ENCODE peak calls at places on chromosomes 1 and 21, in four cellular contexts. E, N, Q and U are unnamed samples.

GRCh38 chr1:98500324-98500723 is 161.2 kb upstream of the SNX7 start:
- DNase-seq in E (no peak), N (no peak), Q (no peak), U (no peak)

GRCh38 chr1:192513697-192514096 is 61.9 kb upstream of the RGS1 start:
- DNase-seq in E (no peak), N (no peak), Q (no peak), U (no peak)

GRCh38 chr1:68819190-68819829 is 322.4 kb upstream of the DEPDC1 start:
- DNase-seq in E (peak), N (no peak), Q (no peak), U (no peak)

GRCh38 chr21:40128891-40129290 is 261.7 kb downstream of the PCP4 start:
- DNase-seq in E (no peak), N (no peak), Q (no peak), U (no peak)

GRCh38 chr1:109787845-109788605 is 24.3 kb upstream of the EPS8L3 start:
- DNase-seq in E (no peak), N (no peak), Q (no peak), U (no peak)

GRCh38 chr1:151653397-151653796 is 41.5 kb downstream of the SNX27 start:
- DNase-seq in E (no peak), N (no peak), Q (no peak), U (no peak)

GRCh38 chr1:233480198-233480597 is 133.7 kb upstream of the KCNK1 start:
- DNase-seq in E (peak), N (no peak), Q (no peak), U (no peak)

GRCh38 chr21:41360072-41360821 is 1.6 kb upstream of the MX2 start:
- DNase-seq in E (no peak), N (peak), Q (peak), U (no peak)

GRCh38 chr21:27244356-27244755 is 277.5 kb upstream of the ADAMTS5 start:
- DNase-seq in E (no peak), N (no peak), Q (no peak), U (no peak)

GRCh38 chr1:85278853-85279314 is 2.5 kb upstream of the BCL10 start:
- DNase-seq in E (peak), N (peak), Q (no peak), U (peak)

GRCh38 chr1:41486053-41486891 is 1.8 kb upstream of the EDN2 start:
- DNase-seq in E (peak), N (no peak), Q (no peak), U (no peak)

GRCh38 chr1:83996621-83997020 is 2.3 kb downstream of the TTLL7 start:
- DNase-seq in E (no peak), N (peak), Q (no peak), U (no peak)

GRCh38 chr1:89986020-89986419 is 8.9 kb upstream of the ZNF326 start:
- DNase-seq in E (no peak), N (no peak), Q (no peak), U (no peak)

GRCh38 chr1:34905098-34905459 is 24.4 kb downstream of the DLGAP3 start:
- DNase-seq in E (no peak), N (no peak), Q (no peak), U (no peak)

GRCh38 chr1:198523183-198523942 is 17.1 kb downstream of the ATP6V1G3 start:
- DNase-seq in E (peak), N (no peak), Q (peak), U (no peak)

GRCh38 chr1:22527122-22527521 is 36.2 kb upstream of the EPHA8 start:
- DNase-seq in E (no peak), N (no peak), Q (no peak), U (no peak)

GRCh38 chr21:25561668-25562641 is 45.3 kb downstream of the MRPL39 start:
- DNase-seq in E (peak), N (peak), Q (peak), U (no peak)

GRCh38 chr1:94656982-94657381 is 115.4 kb upstream of the F3 start:
- DNase-seq in E (no peak), N (no peak), Q (no peak), U (no peak)

GRCh38 chr1:1164701-1165451 is 8.8 kb upstream of the TTLL10 start:
- DNase-seq in E (no peak), N (no peak), Q (no peak), U (no peak)

GRCh38 chr21:31901342-31901741 is 28.5 kb downstream of the HUNK start:
- DNase-seq in E (no peak), N (no peak), Q (no peak), U (no peak)

GRCh38 chr1:26822737-26823395 is 3.6 kb upstream of the ZDHHC18 start:
- DNase-seq in E (no peak), N (no peak), Q (peak), U (no peak)

GRCh38 chr1:101444873-101445618 is 208.2 kb downstream of the S1PR1 start:
- DNase-seq in E (peak), N (no peak), Q (no peak), U (no peak)

GRCh38 chr1:93680121-93681094 is 1.2 kb downstream of the BCAR3 start:
- DNase-seq in E (peak), N (peak), Q (peak), U (peak)

GRCh38 chr1:162877412-162877811 is 16.4 kb upstream of the CCDC190 start:
- DNase-seq in E (no peak), N (no peak), Q (no peak), U (no peak)

GRCh38 chr1:162878000-162878596 is 17.1 kb upstream of the CCDC190 start:
- DNase-seq in E (peak), N (peak), Q (peak), U (peak)

GRCh38 chr1:162872981-162873380 is 12.0 kb upstream of the CCDC190 start:
- DNase-seq in E (no peak), N (no peak), Q (no peak), U (no peak)

GRCh38 chr1:162876751-162877150 is 15.8 kb upstream of the CCDC190 start:
- DNase-seq in E (no peak), N (no peak), Q (no peak), U (no peak)

GRCh38 chr1:162873671-162874666 is 13.0 kb upstream of the CCDC190 start:
- DNase-seq in E (no peak), N (peak), Q (no peak), U (no peak)
- TF ChIP-seq CTCF in E (no peak), N (peak), Q (no peak), U (no peak)

GRCh38 chr1:36525166-36525565 is 42.5 kb upstream of the CSF3R start:
- DNase-seq in E (no peak), N (no peak), Q (no peak), U (no peak)

GRCh38 chr1:36524359-36525062 is 41.8 kb upstream of the CSF3R start:
- DNase-seq in E (no peak), N (no peak), Q (no peak), U (no peak)

GRCh38 chr1:36523230-36523495 is 40.5 kb upstream of the CSF3R start:
- DNase-seq in E (no peak), N (no peak), Q (no peak), U (no peak)

GRCh38 chr1:36522461-36523229 is 39.9 kb upstream of the CSF3R start:
- DNase-seq in E (no peak), N (no peak), Q (no peak), U (no peak)

GRCh38 chr1:36523850-36524249 is 41.1 kb upstream of the CSF3R start:
- DNase-seq in E (no peak), N (no peak), Q (no peak), U (no peak)
- H3K4me3 ChIP-seq in E (no peak), N (no peak), Q (no peak), U (no peak)

GRCh38 chr1:108561145-108561458 is 1.2 kb downstream of the EEIG2 start:
- DNase-seq in E (no peak), N (no peak), Q (no peak), U (no peak)

GRCh38 chr1:108560430-108561144 is 687 bp downstream of the EEIG2 start:
- DNase-seq in E (peak), N (no peak), Q (peak), U (no peak)

GRCh38 chr1:108560143-108560429 is 186 bp downstream of the EEIG2 start:
- DNase-seq in E (no peak), N (no peak), Q (no peak), U (no peak)

GRCh38 chr1:108563808-108564207 is 3.9 kb downstream of the EEIG2 start:
- DNase-seq in E (no peak), N (no peak), Q (no peak), U (no peak)

GRCh38 chr1:108561731-108562326 is 1.9 kb downstream of the EEIG2 start:
- DNase-seq in E (peak), N (no peak), Q (peak), U (no peak)
- TF ChIP-seq CTCF in E (peak), N (peak), Q (peak), U (peak)

DNA sequence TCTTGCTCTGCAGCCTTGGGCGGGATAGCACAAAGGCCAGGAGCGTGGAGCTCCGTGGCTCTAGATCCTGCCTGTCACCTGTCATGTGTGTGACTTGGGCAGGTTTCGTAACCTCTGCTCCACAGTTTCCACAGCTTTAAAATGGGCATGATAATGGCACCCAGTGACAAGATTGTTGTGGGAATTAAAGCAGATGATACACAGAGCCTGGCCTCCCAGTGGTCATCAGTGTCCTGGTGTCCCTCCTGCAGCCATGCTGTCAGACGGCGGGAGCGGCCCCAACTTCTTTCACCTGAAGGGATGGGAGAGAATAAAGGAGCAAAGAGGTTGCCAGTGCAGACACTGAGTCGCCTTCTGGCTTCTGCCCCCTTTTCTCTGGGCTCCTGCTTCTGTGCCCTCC is 61.5 kb downstream of the SLC37A1 start:
- DNase-seq in E (no peak), N (no peak), Q (no peak), U (no peak)
- H3K4me3 ChIP-seq in E (no peak), N (no peak), Q (no peak), U (no peak)

GRCh38 chr1:44313265-44313918 is 41.7 kb downstream of the ERI3 start:
- DNase-seq in E (no peak), N (no peak), Q (no peak), U (no peak)

GRCh38 chr1:44315521-44315920 is 39.5 kb downstream of the ERI3 start:
- DNase-seq in E (no peak), N (no peak), Q (no peak), U (no peak)

GRCh38 chr1:44312652-44313196 is 42.3 kb downstream of the ERI3 start:
- DNase-seq in E (no peak), N (no peak), Q (no peak), U (no peak)

GRCh38 chr1:44316231-44316759 is 38.8 kb downstream of the ERI3 start:
- DNase-seq in E (peak), N (no peak), Q (no peak), U (no peak)

GRCh38 chr1:44314401-44314800 is 40.7 kb downstream of the ERI3 start:
- DNase-seq in E (no peak), N (no peak), Q (no peak), U (no peak)
- TF ChIP-seq CTCF in E (no peak), N (peak), Q (peak), U (no peak)

GRCh38 chr1:246513619-246514343 is 6.7 kb upstream of the SMYD3 start:
- DNase-seq in E (no peak), N (no peak), Q (no peak), U (no peak)
- H3K4me3 ChIP-seq in E (no peak), N (no peak), Q (no peak), U (no peak)

GRCh38 chr1:28642847-28643635 is at the start of gene TAF12:
- DNase-seq in E (peak), N (peak), Q (peak), U (peak)
- TF ChIP-seq CTCF in E (peak), N (peak), Q (peak), U (peak)

GRCh38 chr21:19034041-19034440 is 630.5 kb upstream of the TMPRSS15 start:
- DNase-seq in E (no peak), N (no peak), Q (no peak), U (no peak)
- H3K4me3 ChIP-seq in E (no peak), N (no peak), Q (no peak), U (no peak)